ENCODE peak calls at places on chromosomes 5 and 9, in five cellular contexts. A is adrenal gland, J is fibroblast of lung, Z is aorta, W is NCI-H1694. R is an unnamed sample.

GRCh38 chr5:1363160-1363559 is 18.3 kb upstream of the CLPTM1L start:
- DNase-seq in Z (no peak), W (no peak), A (no peak), J (no peak), R (no peak)

GRCh38 chr9:130433168-130433946 is 11.4 kb upstream of the ASS1 start:
- DNase-seq in J (peak), Z (peak), A (no peak), W (no peak), R (no peak)

GRCh38 chr5:137344723-137345322 is 154.3 kb downstream of the SPOCK1 start:
- DNase-seq in A (peak), J (peak), W (peak), Z (no peak), R (no peak)

GRCh38 chr5:92421937-92422336 is 1038.8 kb upstream of the ARRDC3 start:
- DNase-seq in A (no peak), Z (no peak), W (no peak), J (peak), R (no peak)

GRCh38 chr5:1734271-1734907 is 65.2 kb downstream of the MRPL36 start:
- DNase-seq in A (no peak), W (no peak), Z (peak), J (no peak), R (peak)

GRCh38 chr9:114938687-114939575 is 8.5 kb upstream of the TNFSF8 start:
- DNase-seq in J (peak), Z (no peak), W (no peak), A (no peak), R (no peak)

GRCh38 chr9:109001275-109001676 is 12.0 kb downstream of the CTNNAL1 start:
- DNase-seq in J (peak), Z (no peak), A (no peak), W (no peak), R (no peak)

GRCh38 chr9:13110766-13111400 is 168.6 kb downstream of the MPDZ start:
- DNase-seq in Z (no peak), J (peak), W (peak), A (no peak), R (no peak)

GRCh38 chr9:130237071-130237470 is 28.5 kb upstream of the HMCN2 start:
- DNase-seq in Z (peak), A (no peak), W (no peak), J (no peak), R (no peak)

GRCh38 chr5:168583742-168584482 is 4.7 kb upstream of the PANK3 start:
- DNase-seq in Z (no peak), A (no peak), J (no peak), W (no peak), R (no peak)

GRCh38 chr5:9047932-9048331 is 497.9 kb downstream of the SEMA5A start:
- DNase-seq in J (no peak), W (no peak), Z (no peak), A (no peak), R (no peak)

GRCh38 chr5:170504598-170505266 is 912 bp downstream of the KCNIP1 start:
- DNase-seq in Z (no peak), J (no peak), W (no peak), A (no peak), R (no peak)

GRCh38 chr5:149549461-149550266 is 1.6 kb downstream of the CSNK1A1 start:
- DNase-seq in W (peak), Z (no peak), J (peak), A (no peak), R (no peak)

GRCh38 chr9:71763752-71764332 is 4.5 kb downstream of the CEMIP2 start:
- DNase-seq in J (peak), Z (no peak), W (no peak), A (no peak), R (no peak)

GRCh38 chr5:137181685-137182084 is 317.4 kb downstream of the SPOCK1 start:
- DNase-seq in A (no peak), J (no peak), W (no peak), Z (no peak), R (no peak)